ENCODE peak calls at places on chromosomes 6 and 20, in six cellular contexts. T is fibroblast of the aortic adventitia, W is CD14-positive monocyte, Q is dorsolateral prefrontal cortex, O is endothelial cell, U is kidney. E is an unnamed sample.

GRCh38 chr6:107657755-107658461 is 166.2 kb downstream of the SCML4 start:
- DNase-seq in T (peak), W (peak), Q (no peak), O (no peak), U (peak), E (no peak)

GRCh38 chr20:54343634-54344033 is 131.8 kb upstream of the DOK5 start:
- DNase-seq in T (no peak), W (no peak), Q (no peak), O (no peak), U (no peak), E (no peak)

GRCh38 chr6:87393026-87393622 is 14.6 kb upstream of the CFAP206 start:
- DNase-seq in T (peak), W (no peak), Q (peak), O (peak), U (no peak), E (no peak)

GRCh38 chr6:3635482-3635881 is 116.0 kb downstream of the PXDC1 start:
- DNase-seq in T (no peak), W (no peak), Q (peak), O (no peak), U (no peak), E (no peak)

GRCh38 chr6:11598687-11599086 is 61.1 kb downstream of the TMEM170B start:
- DNase-seq in T (no peak), W (peak), Q (no peak), O (no peak), U (no peak), E (no peak)

GRCh38 chr6:150169609-150170008 is 26.8 kb downstream of the PPP1R14C start:
- DNase-seq in T (peak), W (no peak), Q (no peak), O (no peak), U (no peak), E (no peak)

GRCh38 chr6:31356216-31356945 is 598 bp downstream of the HLA-B start:
- DNase-seq in T (peak), W (no peak), Q (no peak), O (peak), U (peak), E (no peak)

GRCh38 chr6:96381246-96381645 is 140.4 kb upstream of the UFL1 start:
- DNase-seq in T (no peak), W (no peak), Q (no peak), O (no peak), U (no peak), E (no peak)

GRCh38 chr6:71533939-71534379 is 245.3 kb downstream of the OGFRL1 start:
- DNase-seq in T (peak), W (no peak), Q (no peak), O (peak), U (no peak), E (no peak)

GRCh38 chr6:53727748-53728147 is 62.2 kb upstream of the KLHL31 start:
- DNase-seq in T (no peak), W (no peak), Q (no peak), O (no peak), U (no peak), E (no peak)

GRCh38 chr20:4158466-4159050 is 143.2 kb upstream of the RNF24 start:
- DNase-seq in T (peak), W (no peak), Q (no peak), O (no peak), U (peak), E (peak)

GRCh38 chr6:101462576-101462975 is 69.1 kb downstream of the GRIK2 start:
- DNase-seq in T (peak), W (no peak), Q (no peak), O (no peak), U (no peak), E (no peak)

GRCh38 chr20:57390604-57391438 is at the start of gene RBM38:
- DNase-seq in T (peak), W (no peak), Q (no peak), O (peak), U (peak), E (peak)

GRCh38 chr20:20780127-20780822 is 67.8 kb upstream of the RALGAPA2 start:
- DNase-seq in T (peak), W (peak), Q (peak), O (no peak), U (peak), E (no peak)

GRCh38 chr6:139262519-139263300 is 29.1 kb downstream of the TXLNB start:
- DNase-seq in T (no peak), W (no peak), Q (no peak), O (no peak), U (no peak), E (no peak)

GRCh38 chr6:24117016-24117415 is 9.0 kb upstream of the NRSN1 start:
- DNase-seq in T (no peak), W (no peak), Q (no peak), O (no peak), U (no peak), E (no peak)

GRCh38 chr6:83633149-83633548 is 75.8 kb downstream of the SNAP91 start:
- DNase-seq in T (no peak), W (no peak), Q (no peak), O (no peak), U (no peak), E (no peak)

GRCh38 chr6:46948699-46949098 is 27.0 kb upstream of the ADGRF5 start:
- DNase-seq in T (no peak), W (no peak), Q (no peak), O (peak), U (no peak), E (no peak)

GRCh38 chr20:33852971-33853813 is 42.0 kb downstream of the CHMP4B start:
- DNase-seq in T (no peak), W (no peak), Q (peak), O (no peak), U (peak), E (no peak)

GRCh38 chr6:130434174-130434873 is 68.5 kb downstream of the TMEM200A start:
- DNase-seq in T (peak), W (no peak), Q (no peak), O (no peak), U (no peak), E (no peak)

GRCh38 chr6:36724514-36725385 is 27.1 kb downstream of the RAB44 start:
- DNase-seq in T (peak), W (peak), Q (peak), O (peak), U (no peak), E (peak)

GRCh38 chr6:74879234-74879633 is 326.6 kb downstream of the COL12A1 start:
- DNase-seq in T (peak), W (no peak), Q (no peak), O (no peak), U (no peak), E (no peak)

GRCh38 chr6:42441661-42442081 is 10.1 kb downstream of the TRERF1 start:
- DNase-seq in T (peak), W (no peak), Q (no peak), O (no peak), U (no peak), E (no peak)

GRCh38 chr6:32885698-32886286 is 31.8 kb downstream of the PSMB9 start:
- DNase-seq in T (peak), W (no peak), Q (no peak), O (no peak), U (no peak), E (no peak)

GRCh38 chr20:57400262-57400701 is 9.1 kb downstream of the RBM38 start:
- DNase-seq in T (no peak), W (peak), Q (no peak), O (no peak), U (peak), E (peak)

GRCh38 chr6:89793586-89793985 is 26.0 kb downstream of the MDN1 start:
- DNase-seq in T (no peak), W (no peak), Q (no peak), O (no peak), U (no peak), E (no peak)

GRCh38 chr20:2873010-2873746 is at the start of gene PTPRA:
- DNase-seq in T (peak), W (peak), Q (peak), O (peak), U (peak), E (peak)

GRCh38 chr6:136415351-136416005 is 125.8 kb upstream of the BCLAF1 start:
- DNase-seq in T (no peak), W (peak), Q (no peak), O (no peak), U (no peak), E (no peak)

GRCh38 chr6:12751694-12752304 is 35.2 kb downstream of the PHACTR1 start:
- DNase-seq in T (peak), W (no peak), Q (no peak), O (peak), U (no peak), E (no peak)

GRCh38 chr6:112983741-112984221 is 636.7 kb downstream of the RFPL4B start:
- DNase-seq in T (peak), W (no peak), Q (no peak), O (no peak), U (no peak), E (no peak)

GRCh38 chr20:21303061-21303871 is at the start of gene XRN2:
- DNase-seq in T (peak), W (peak), Q (peak), O (peak), U (peak), E (peak)

GRCh38 chr6:3031857-3032256 is 32.2 kb downstream of the NQO2 start:
- DNase-seq in T (no peak), W (no peak), Q (no peak), O (no peak), U (no peak), E (no peak)

DNA sequence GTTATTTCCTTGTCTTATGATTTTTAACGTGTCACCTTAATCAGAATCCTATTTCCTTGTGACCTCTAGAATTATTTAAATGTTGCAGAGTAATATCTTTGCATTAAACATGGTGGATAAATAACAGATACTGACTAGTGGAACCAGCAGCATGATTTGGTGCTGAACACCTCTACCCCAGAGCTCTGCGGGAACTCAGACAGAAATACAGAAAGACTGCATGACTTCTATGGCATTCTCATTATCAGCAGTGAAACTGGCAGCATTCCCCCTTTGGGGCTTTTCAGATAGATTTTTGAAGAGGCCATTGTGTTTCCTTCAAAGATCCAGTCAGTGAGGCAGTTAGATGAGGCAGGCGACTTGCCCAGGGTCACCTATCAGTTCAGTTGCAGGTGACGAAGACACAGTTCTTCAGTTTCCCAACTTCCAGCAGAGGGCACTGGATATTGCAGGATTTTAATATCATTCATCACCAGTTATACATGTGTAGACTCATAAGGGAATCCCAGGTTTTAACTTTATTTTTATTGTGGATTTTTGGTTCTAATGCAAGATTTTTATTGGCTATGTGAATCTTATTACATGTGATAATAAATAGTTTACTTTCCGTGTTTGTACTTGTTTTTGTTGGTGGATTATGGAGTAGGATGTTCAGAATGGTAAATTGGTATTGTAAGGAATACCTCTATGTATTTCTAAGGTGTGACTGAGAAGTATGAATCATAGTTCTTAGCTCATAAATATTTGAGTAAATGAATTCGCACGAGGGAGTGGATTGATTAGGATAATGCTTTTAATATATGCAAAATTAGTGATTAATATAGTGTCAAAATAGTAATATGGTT is 81.3 kb downstream of the AFDN start:
- DNase-seq in T (peak), W (no peak), Q (peak), O (no peak), U (no peak), E (no peak)
- TF ChIP-seq CTCF in T (peak), W (no peak), Q (peak), O (no peak), U (peak), E (peak)

DNA sequence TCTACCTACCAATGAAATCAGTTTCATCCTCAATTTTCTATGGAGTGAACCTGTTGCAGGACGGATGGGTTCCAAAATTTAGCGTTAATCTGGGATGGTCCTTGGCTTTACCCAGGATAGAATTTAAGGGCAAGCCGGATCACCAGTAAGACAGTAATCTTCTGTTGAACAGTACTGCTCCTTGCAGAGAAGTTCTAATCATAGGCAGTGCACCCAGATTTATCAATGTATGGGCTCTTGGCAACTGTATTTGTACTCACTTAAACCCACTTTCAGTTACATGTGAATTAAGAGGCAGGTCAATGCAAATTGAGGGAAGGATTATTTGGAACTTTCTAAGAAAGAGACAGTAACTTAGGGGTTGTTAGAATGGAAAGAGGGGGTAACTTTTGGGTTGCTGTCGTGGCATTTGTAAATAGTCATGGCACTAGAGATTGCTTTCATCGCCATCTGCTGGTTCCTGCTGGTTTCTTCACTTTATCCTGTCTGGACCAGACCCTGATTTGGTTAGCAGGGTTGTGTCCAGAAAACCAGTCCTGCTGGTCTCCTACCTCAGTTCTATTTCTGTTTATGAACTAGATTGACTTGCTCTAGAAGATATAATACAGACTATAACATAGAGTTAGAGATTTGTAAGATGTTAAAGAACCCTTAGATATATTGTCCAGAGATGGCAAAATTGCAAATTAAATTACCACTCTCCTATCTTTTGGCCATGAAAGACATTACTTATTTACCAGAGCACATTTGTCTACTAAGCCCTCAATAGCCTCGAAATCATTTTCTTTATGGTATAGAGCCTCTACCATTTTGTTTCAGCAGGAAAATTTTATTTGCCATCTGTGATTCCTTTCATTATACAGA is 646.3 kb downstream of the UTRN start:
- DNase-seq in T (peak), W (no peak), Q (peak), O (peak), U (no peak), E (no peak)
- TF ChIP-seq CTCF in T (peak), W (peak), Q (peak), O (peak), U (peak), E (peak)

GRCh38 chr6:125513978-125514377 is 212.2 kb upstream of the HDDC2 start:
- DNase-seq in T (no peak), W (no peak), Q (no peak), O (no peak), U (no peak), E (no peak)

GRCh38 chr6:125510405-125510804 is 208.6 kb upstream of the HDDC2 start:
- DNase-seq in T (no peak), W (no peak), Q (no peak), O (no peak), U (no peak), E (no peak)

GRCh38 chr6:125509477-125509876 is 207.7 kb upstream of the HDDC2 start:
- DNase-seq in T (no peak), W (no peak), Q (no peak), O (no peak), U (no peak), E (no peak)

GRCh38 chr6:125511809-125512341 is 210.1 kb upstream of the HDDC2 start:
- DNase-seq in T (peak), W (no peak), Q (no peak), O (no peak), U (no peak), E (no peak)

DNA sequence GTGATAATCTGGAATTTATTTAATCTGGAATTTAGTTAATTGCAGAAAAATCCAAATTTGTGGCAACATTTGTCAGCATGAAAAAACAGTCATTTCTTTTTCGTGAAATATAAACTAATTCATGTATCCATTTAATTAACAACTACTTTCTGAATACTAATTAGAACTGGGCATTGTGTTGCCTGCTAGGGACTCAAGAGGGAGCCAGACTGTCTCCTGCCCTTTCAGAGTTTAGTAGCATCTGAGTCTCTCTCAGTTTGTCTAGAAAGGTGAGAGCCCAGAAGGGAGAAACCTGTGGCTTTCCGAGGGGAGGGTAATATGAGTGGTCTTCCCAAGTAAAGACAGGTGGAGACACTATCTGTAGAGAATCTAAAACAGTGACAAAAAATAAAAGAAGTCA is 210.9 kb upstream of the HDDC2 start:
- DNase-seq in T (peak), W (no peak), Q (no peak), O (no peak), U (no peak), E (no peak)
- TF ChIP-seq CTCF in T (peak), W (no peak), Q (no peak), O (peak), U (no peak), E (peak)

DNA sequence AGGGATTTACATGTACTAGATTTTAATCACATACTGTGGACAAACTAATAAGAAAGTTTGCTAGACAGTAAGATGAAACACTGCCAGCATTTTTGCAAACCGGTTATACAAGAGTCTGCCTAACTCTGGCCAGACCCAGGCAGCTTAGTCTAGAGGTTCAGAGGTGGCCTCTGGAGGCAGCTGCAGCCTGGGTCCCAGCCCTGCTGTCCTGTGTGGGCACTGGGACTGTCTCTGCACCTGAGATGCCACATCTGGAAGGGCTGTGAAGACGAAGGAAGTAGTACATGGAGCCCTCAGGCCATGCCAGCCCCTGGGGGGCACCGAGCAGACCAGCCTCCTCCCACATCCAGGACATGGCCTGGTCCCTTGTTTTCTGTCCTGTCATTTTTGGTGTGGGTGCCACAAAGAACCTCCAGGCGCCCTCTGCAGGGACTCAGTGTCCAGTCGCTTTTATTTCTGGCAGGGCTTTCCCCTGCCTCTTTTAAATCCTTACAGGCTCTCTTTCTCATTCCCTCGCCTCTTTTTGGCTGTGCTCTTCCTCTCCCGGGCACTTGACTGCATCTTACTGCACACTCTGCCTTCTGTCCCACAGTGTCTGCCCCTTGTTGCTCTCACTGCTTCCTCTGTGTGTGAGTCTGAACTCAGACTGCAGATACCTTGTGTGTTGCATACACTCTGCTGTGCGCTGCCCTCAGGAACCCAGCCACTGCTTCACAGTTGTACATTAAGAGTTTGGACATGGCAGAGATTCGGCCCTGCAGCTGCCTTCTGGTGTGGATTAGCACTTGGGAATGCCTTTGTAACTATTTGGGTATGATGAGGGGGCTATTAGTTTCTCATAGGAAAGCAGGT is 216.7 kb downstream of the ZDHHC14 start:
- DNase-seq in T (peak), W (no peak), Q (peak), O (peak), U (peak), E (no peak)
- TF ChIP-seq CTCF in T (peak), W (peak), Q (peak), O (peak), U (peak), E (peak)

DNA sequence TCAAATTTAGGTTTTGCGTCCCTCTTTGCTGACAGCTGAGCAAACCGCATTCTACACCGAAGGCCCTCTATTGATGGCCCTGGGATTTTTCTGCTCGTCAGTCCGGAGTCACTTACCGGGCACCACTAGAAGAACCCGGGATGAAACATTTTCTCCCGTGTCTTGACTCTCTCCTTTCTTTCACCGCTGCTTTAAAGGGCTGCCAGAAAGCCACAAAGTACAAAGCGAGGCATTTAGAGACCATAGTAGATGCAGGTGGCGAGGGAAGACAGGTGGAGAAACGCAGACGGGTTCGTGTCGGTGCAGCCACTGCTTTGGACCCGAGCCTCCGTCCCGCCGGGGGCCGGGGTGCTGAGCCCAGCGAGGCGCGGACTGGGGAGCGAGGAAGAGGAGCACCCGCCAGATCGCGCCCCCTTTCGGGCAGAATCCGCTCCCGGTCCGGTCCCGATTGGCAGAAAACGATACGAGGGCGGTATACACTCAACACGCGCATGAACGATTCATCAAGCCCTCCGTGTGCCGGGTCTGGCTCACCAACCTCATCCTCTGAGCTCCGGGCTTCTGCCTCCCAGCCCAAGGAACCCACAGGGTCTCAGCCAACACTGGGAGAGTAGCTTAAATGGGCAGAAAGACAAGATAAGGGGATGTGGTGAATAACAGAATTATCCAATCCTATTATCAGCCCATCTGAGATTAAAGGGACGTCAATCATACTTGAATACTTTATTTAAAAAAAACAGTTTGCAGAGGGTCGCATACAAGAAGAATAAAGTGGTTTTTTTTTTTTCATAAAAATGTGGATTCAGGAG is 84.9 kb downstream of the TRIM27 start:
- DNase-seq in T (peak), W (peak), Q (peak), O (peak), U (peak), E (no peak)
- TF ChIP-seq CTCF in T (peak), W (peak), Q (peak), O (peak), U (peak), E (peak)

GRCh38 chr6:154408906-154409500 is 52.4 kb upstream of the IPCEF1 start:
- DNase-seq in T (peak), W (no peak), Q (peak), O (no peak), U (no peak), E (no peak)
- TF ChIP-seq CTCF in T (peak), W (peak), Q (peak), O (no peak), U (peak), E (peak)

GRCh38 chr6:163263998-163264661 is 150.4 kb upstream of the QKI start:
- DNase-seq in T (no peak), W (no peak), Q (peak), O (no peak), U (no peak), E (no peak)
- TF ChIP-seq CTCF in T (no peak), W (no peak), Q (peak), O (no peak), U (no peak), E (no peak)

E was measured in chondrocyte.